ENCODE peak calls at places on chromosome 2, in four cellular contexts. O, M, A and V are unnamed samples.
A peak's percentile ranks its signal among the peaks of the same experiment; 100 is the strongest.

GRCh38 chr2:98014379-98014778 is 18.6 kb upstream of the TMEM131 start:
- DNase-seq in O (no peak), M (no peak), A (no peak), V (no peak)

GRCh38 chr2:182868423-182868822 is 2.0 kb upstream of the FRZB start:
- DNase-seq in O (no peak), M (no peak), A (no peak), V (peak; percentile 23)

GRCh38 chr2:16643099-16643498 is 22.5 kb downstream of the CYRIA start:
- DNase-seq in O (no peak), M (no peak), A (no peak), V (no peak)

GRCh38 chr2:138029238-138029637 is 65.0 kb downstream of the HNMT start:
- DNase-seq in O (no peak), M (no peak), A (no peak), V (no peak)

GRCh38 chr2:198004921-198005829 is 200.8 kb downstream of the PLCL1 start:
- DNase-seq in O (no peak), M (no peak), A (peak; percentile 87), V (no peak)

GRCh38 chr2:50395510-50396300 is 636.2 kb downstream of the NRXN1 start:
- DNase-seq in O (no peak), M (no peak), A (no peak), V (no peak)

GRCh38 chr2:177284531-177284930 is 20.0 kb upstream of the NFE2L2 start:
- DNase-seq in O (no peak), M (no peak), A (no peak), V (no peak)

GRCh38 chr2:84495539-84496146 is 20.7 kb upstream of the DNAH6 start:
- DNase-seq in O (no peak), M (peak; percentile 32), A (no peak), V (peak; percentile 47)

GRCh38 chr2:19871836-19872235 is 29.9 kb downstream of the TTC32 start:
- DNase-seq in O (no peak), M (no peak), A (no peak), V (no peak)

GRCh38 chr2:130724455-130724854 is 4.4 kb upstream of the GPR148 start:
- DNase-seq in O (no peak), M (no peak), A (no peak), V (no peak)

GRCh38 chr2:120919771-120920437 is 184.2 kb downstream of the GLI2 start:
- DNase-seq in O (no peak), M (no peak), A (no peak), V (no peak)

GRCh38 chr2:84958135-84959044 is 12.6 kb upstream of the KCMF1 start:
- DNase-seq in O (peak; percentile 78), M (no peak), A (no peak), V (no peak)

GRCh38 chr2:148888003-148888501 is 13.0 kb downstream of the KIF5C start:
- DNase-seq in O (no peak), M (no peak), A (no peak), V (peak; percentile 84)

GRCh38 chr2:222714361-222715256 is 43.2 kb downstream of the MOGAT1 start:
- DNase-seq in O (no peak), M (no peak), A (no peak), V (no peak)

GRCh38 chr2:239313776-239314175 is 87.0 kb downstream of the HDAC4 start:
- DNase-seq in O (peak; percentile 33), M (no peak), A (no peak), V (no peak)

GRCh38 chr2:10405441-10405840 is 42.7 kb downstream of the ODC1 start:
- DNase-seq in O (no peak), M (no peak), A (no peak), V (peak; percentile 84)

GRCh38 chr2:210198326-210198725 is 26.9 kb downstream of the ACADL start:
- DNase-seq in O (no peak), M (no peak), A (no peak), V (no peak)

DNA sequence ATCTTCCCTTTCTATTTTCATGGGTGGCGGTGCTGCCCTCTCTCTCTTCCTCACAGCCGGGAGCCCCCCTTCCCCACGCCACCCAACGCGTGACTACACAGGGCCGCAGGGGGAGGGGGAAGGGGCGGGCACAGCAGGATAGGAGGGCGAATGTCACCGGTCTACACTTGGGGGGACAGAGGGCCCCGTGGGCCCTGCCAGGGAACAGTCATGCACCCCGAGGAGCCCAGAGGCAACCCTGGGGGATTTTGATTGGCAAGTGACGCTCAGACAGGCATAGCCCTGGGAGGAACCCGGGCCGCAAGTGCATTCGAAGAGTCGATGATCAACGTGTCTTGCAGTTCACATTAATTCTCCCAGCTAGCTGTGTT is 91.1 kb upstream of the ANKRD30BL start:
- DNase-seq in O (no peak), M (no peak), A (no peak), V (no peak)
- TF ChIP-seq NRF1 in O (no peak), M (no peak), A (no peak), V (no peak)

GRCh38 chr2:27823564-27823963 is 52.0 kb downstream of the MRPL33 start:
- DNase-seq in O (no peak), M (no peak), A (no peak), V (no peak)
- TF ChIP-seq NRF1 in O (no peak), M (no peak), A (no peak), V (no peak)

DNA sequence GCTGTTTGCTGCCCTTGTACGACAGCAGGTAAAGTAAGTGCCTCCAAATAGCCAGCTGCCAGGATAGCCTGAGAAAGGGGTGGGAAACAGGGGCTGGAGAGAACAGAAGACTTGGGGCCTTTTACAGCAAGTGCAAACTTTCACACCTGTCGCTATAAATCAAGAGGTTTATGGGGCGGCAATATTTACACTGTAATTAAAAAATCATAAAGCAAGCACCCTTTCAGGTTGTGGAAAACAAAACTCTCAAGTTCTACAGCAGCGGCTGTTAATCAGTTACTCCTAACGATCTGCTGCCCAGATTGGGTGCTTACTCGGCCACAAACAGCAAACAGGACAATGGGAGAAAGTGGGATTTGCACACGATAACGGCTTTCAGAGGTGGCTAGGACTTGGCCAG is 359.5 kb upstream of the ETAA1 start:
- DNase-seq in O (no peak), M (no peak), A (no peak), V (no peak)
- TF ChIP-seq NRF1 in O (no peak), M (no peak), A (no peak), V (no peak)

DNA sequence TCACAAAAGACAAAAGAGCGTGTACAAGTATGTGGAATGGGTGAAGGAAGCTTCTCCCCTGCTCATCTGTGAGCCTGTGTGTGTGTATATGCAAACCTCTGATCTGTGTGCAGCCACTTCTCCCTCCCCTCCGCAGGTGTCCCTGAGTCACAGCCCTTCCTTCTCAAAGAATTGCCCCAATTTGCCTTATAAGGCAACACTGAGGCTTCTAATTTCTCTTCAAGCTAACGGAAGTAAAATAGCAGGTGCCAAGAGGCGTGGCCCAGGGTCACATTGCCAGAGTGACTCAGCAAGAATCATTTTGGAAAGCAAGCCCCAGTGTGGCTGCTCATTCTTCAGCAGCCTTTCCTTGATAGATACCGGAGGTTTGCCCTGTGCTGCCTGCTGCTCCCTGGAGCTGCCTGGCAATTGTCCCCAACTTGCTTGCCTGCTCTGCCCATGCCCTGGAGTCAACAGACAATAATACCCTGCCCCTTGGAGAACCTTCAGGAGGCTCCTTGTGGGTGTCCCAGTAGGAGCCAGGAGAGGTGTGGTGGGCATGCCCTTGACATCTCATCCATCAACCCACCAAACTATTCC is 37.3 kb upstream of the BMP10 start:
- DNase-seq in O (no peak), M (peak; percentile 58), A (peak; percentile 68), V (no peak)
- TF ChIP-seq NRF1 in O (no peak), M (peak; percentile 47), A (no peak), V (no peak)

GRCh38 chr2:32168513-32168912 is 2.8 kb downstream of the SLC30A6 start:
- DNase-seq in O (no peak), M (peak; percentile 47), A (peak; percentile 66), V (no peak)
- TF ChIP-seq NRF1 in O (no peak), M (no peak), A (no peak), V (no peak)

GRCh38 chr2:119463990-119464389 is 32.3 kb downstream of the TMEM37 start:
- DNase-seq in O (no peak), M (no peak), A (no peak), V (no peak)

GRCh38 chr2:119463136-119463535 is 31.5 kb downstream of the TMEM37 start:
- DNase-seq in O (no peak), M (no peak), A (no peak), V (no peak)

GRCh38 chr2:119465687-119466086 is 34.0 kb downstream of the TMEM37 start:
- DNase-seq in O (no peak), M (no peak), A (no peak), V (no peak)

GRCh38 chr2:119466373-119466772 is 34.7 kb downstream of the TMEM37 start:
- DNase-seq in O (no peak), M (no peak), A (no peak), V (no peak)

DNA sequence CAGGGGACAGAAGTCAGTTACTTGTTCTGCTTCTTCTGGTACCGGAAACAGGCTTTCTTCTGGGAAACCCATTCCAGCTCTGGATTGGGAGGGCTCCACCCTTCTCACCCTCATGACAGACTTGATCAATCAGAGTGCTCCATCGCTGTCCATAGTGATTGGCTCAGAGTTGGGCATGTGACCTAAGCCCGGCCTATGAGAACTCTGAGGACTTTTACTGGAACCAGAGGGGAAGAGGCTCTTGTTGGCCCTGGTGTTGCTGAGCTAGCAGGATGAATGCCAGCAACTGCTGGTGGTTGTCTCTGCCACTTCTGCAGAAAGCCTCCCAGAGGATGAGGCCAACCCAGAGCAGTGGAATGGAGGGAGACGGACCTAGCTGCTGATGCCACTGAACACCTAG is 33.3 kb downstream of the TMEM37 start:
- DNase-seq in O (no peak), M (peak; percentile 35), A (no peak), V (no peak)
- TF ChIP-seq NRF1 in O (no peak), M (no peak), A (no peak), V (no peak)

GRCh38 chr2:109244750-109245382 is 115.9 kb downstream of the SH3RF3 start:
- DNase-seq in O (no peak), M (no peak), A (no peak), V (no peak)
- TF ChIP-seq NRF1 in O (no peak), M (no peak), A (no peak), V (no peak)

GRCh38 chr2:181516992-181517391 is 59.8 kb downstream of the ITGA4 start:
- DNase-seq in O (no peak), M (no peak), A (no peak), V (no peak)
- TF ChIP-seq NRF1 in O (no peak), M (no peak), A (no peak), V (no peak)